ENCODE peak calls at places on chromosomes 11 and 22, in eight cellular contexts. One of them, this sample, is unnamed.

GRCh38 chr11:20489948-20490347 is 102.4 kb downstream of the PRMT3 start:
- DNase-seq in HFFc6: no peak
- DNase-seq in iris pigment epithelial cell: no peak
- DNase-seq in hepatocyte: no peak
- DNase-seq in HEK293T: no peak
- DNase-seq in stimulated activated CD4-positive, alpha-beta T cell treated with anti-CD3 and anti-CD28 coated beads, Interleukin-1b, Interleukin-23, amount 100 ng/mL, for 24 hours: no peak
- DNase-seq in LoVo: no peak
- DNase-seq in NCI-H1694: no peak
- DNase-seq in this sample: no peak

GRCh38 chr11:43988040-43988793 is 45.8 kb downstream of the C11orf96 start:
- DNase-seq in HFFc6: no peak
- DNase-seq in iris pigment epithelial cell: peak
- DNase-seq in hepatocyte: no peak
- DNase-seq in HEK293T: no peak
- DNase-seq in stimulated activated CD4-positive, alpha-beta T cell treated with anti-CD3 and anti-CD28 coated beads, Interleukin-1b, Interleukin-23, amount 100 ng/mL, for 24 hours: no peak
- DNase-seq in LoVo: no peak
- DNase-seq in NCI-H1694: no peak
- DNase-seq in this sample: peak

GRCh38 chr11:132620423-132620822 is 911.9 kb downstream of the OPCML start:
- DNase-seq in HFFc6: no peak
- DNase-seq in iris pigment epithelial cell: no peak
- DNase-seq in hepatocyte: no peak
- DNase-seq in HEK293T: no peak
- DNase-seq in stimulated activated CD4-positive, alpha-beta T cell treated with anti-CD3 and anti-CD28 coated beads, Interleukin-1b, Interleukin-23, amount 100 ng/mL, for 24 hours: no peak
- DNase-seq in LoVo: no peak
- DNase-seq in NCI-H1694: no peak
- DNase-seq in this sample: no peak

GRCh38 chr11:9160166-9160565 is 68.8 kb upstream of the SCUBE2 start:
- DNase-seq in HFFc6: no peak
- DNase-seq in iris pigment epithelial cell: peak
- DNase-seq in hepatocyte: no peak
- DNase-seq in HEK293T: no peak
- DNase-seq in stimulated activated CD4-positive, alpha-beta T cell treated with anti-CD3 and anti-CD28 coated beads, Interleukin-1b, Interleukin-23, amount 100 ng/mL, for 24 hours: no peak
- DNase-seq in LoVo: no peak
- DNase-seq in NCI-H1694: no peak
- DNase-seq in this sample: peak

GRCh38 chr22:49765951-49766350 is 61.7 kb downstream of the BRD1 start:
- DNase-seq in HFFc6: no peak
- DNase-seq in iris pigment epithelial cell: no peak
- DNase-seq in hepatocyte: no peak
- DNase-seq in HEK293T: no peak
- DNase-seq in stimulated activated CD4-positive, alpha-beta T cell treated with anti-CD3 and anti-CD28 coated beads, Interleukin-1b, Interleukin-23, amount 100 ng/mL, for 24 hours: no peak
- DNase-seq in LoVo: no peak
- DNase-seq in NCI-H1694: no peak
- DNase-seq in this sample: no peak

GRCh38 chr11:2575611-2576051 is 124.2 kb downstream of the KCNQ1OT1 start:
- DNase-seq in HFFc6: no peak
- DNase-seq in iris pigment epithelial cell: no peak
- DNase-seq in hepatocyte: no peak
- DNase-seq in HEK293T: no peak
- DNase-seq in stimulated activated CD4-positive, alpha-beta T cell treated with anti-CD3 and anti-CD28 coated beads, Interleukin-1b, Interleukin-23, amount 100 ng/mL, for 24 hours: no peak
- DNase-seq in LoVo: no peak
- DNase-seq in NCI-H1694: no peak
- DNase-seq in this sample: no peak

GRCh38 chr11:23359297-23359696 is 499.0 kb upstream of the CCDC179 start:
- DNase-seq in HFFc6: peak
- DNase-seq in iris pigment epithelial cell: peak
- DNase-seq in hepatocyte: peak
- DNase-seq in HEK293T: no peak
- DNase-seq in stimulated activated CD4-positive, alpha-beta T cell treated with anti-CD3 and anti-CD28 coated beads, Interleukin-1b, Interleukin-23, amount 100 ng/mL, for 24 hours: no peak
- DNase-seq in LoVo: peak
- DNase-seq in NCI-H1694: no peak
- DNase-seq in this sample: peak

GRCh38 chr11:81098471-81098870 is 1635.2 kb downstream of the FAM181B start:
- DNase-seq in HFFc6: no peak
- DNase-seq in iris pigment epithelial cell: no peak
- DNase-seq in hepatocyte: no peak
- DNase-seq in HEK293T: no peak
- DNase-seq in stimulated activated CD4-positive, alpha-beta T cell treated with anti-CD3 and anti-CD28 coated beads, Interleukin-1b, Interleukin-23, amount 100 ng/mL, for 24 hours: no peak
- DNase-seq in LoVo: no peak
- DNase-seq in NCI-H1694: no peak
- DNase-seq in this sample: no peak

GRCh38 chr11:74121804-74122203 is 49.0 kb downstream of the C2CD3 start:
- DNase-seq in HFFc6: no peak
- DNase-seq in iris pigment epithelial cell: no peak
- DNase-seq in hepatocyte: no peak
- DNase-seq in HEK293T: no peak
- DNase-seq in stimulated activated CD4-positive, alpha-beta T cell treated with anti-CD3 and anti-CD28 coated beads, Interleukin-1b, Interleukin-23, amount 100 ng/mL, for 24 hours: no peak
- DNase-seq in LoVo: no peak
- DNase-seq in NCI-H1694: no peak
- DNase-seq in this sample: no peak

GRCh38 chr11:123628936-123629683 is 25.3 kb downstream of the SCN3B start:
- DNase-seq in HFFc6: peak
- DNase-seq in iris pigment epithelial cell: peak
- DNase-seq in hepatocyte: peak
- DNase-seq in HEK293T: no peak
- DNase-seq in stimulated activated CD4-positive, alpha-beta T cell treated with anti-CD3 and anti-CD28 coated beads, Interleukin-1b, Interleukin-23, amount 100 ng/mL, for 24 hours: no peak
- DNase-seq in LoVo: no peak
- DNase-seq in NCI-H1694: no peak
- DNase-seq in this sample: peak

GRCh38 chr22:46740910-46741785 is 3.1 kb upstream of the CERK start:
- DNase-seq in HFFc6: no peak
- DNase-seq in iris pigment epithelial cell: no peak
- DNase-seq in hepatocyte: no peak
- DNase-seq in HEK293T: no peak
- DNase-seq in stimulated activated CD4-positive, alpha-beta T cell treated with anti-CD3 and anti-CD28 coated beads, Interleukin-1b, Interleukin-23, amount 100 ng/mL, for 24 hours: no peak
- DNase-seq in LoVo: no peak
- DNase-seq in NCI-H1694: no peak
- DNase-seq in this sample: no peak

GRCh38 chr22:43230983-43231723 is 44.2 kb upstream of the TTLL12 start:
- DNase-seq in HFFc6: peak
- DNase-seq in iris pigment epithelial cell: peak
- DNase-seq in hepatocyte: peak
- DNase-seq in HEK293T: peak
- DNase-seq in stimulated activated CD4-positive, alpha-beta T cell treated with anti-CD3 and anti-CD28 coated beads, Interleukin-1b, Interleukin-23, amount 100 ng/mL, for 24 hours: peak
- DNase-seq in LoVo: peak
- DNase-seq in NCI-H1694: peak
- DNase-seq in this sample: peak

GRCh38 chr11:62025429-62026105 is 58.1 kb upstream of the FTH1 start:
- DNase-seq in HFFc6: peak
- DNase-seq in iris pigment epithelial cell: peak
- DNase-seq in hepatocyte: peak
- DNase-seq in HEK293T: peak
- DNase-seq in stimulated activated CD4-positive, alpha-beta T cell treated with anti-CD3 and anti-CD28 coated beads, Interleukin-1b, Interleukin-23, amount 100 ng/mL, for 24 hours: peak
- DNase-seq in LoVo: peak
- DNase-seq in NCI-H1694: no peak
- DNase-seq in this sample: peak

GRCh38 chr22:46171940-46172339 is 21.6 kb downstream of the PPARA start:
- DNase-seq in HFFc6: peak
- DNase-seq in iris pigment epithelial cell: peak
- DNase-seq in hepatocyte: no peak
- DNase-seq in HEK293T: no peak
- DNase-seq in stimulated activated CD4-positive, alpha-beta T cell treated with anti-CD3 and anti-CD28 coated beads, Interleukin-1b, Interleukin-23, amount 100 ng/mL, for 24 hours: no peak
- DNase-seq in LoVo: peak
- DNase-seq in NCI-H1694: no peak
- DNase-seq in this sample: peak

GRCh38 chr11:64000740-64001514 is 14.7 kb downstream of the OTUB1 start:
- DNase-seq in HFFc6: no peak
- DNase-seq in iris pigment epithelial cell: no peak
- DNase-seq in hepatocyte: no peak
- DNase-seq in HEK293T: no peak
- DNase-seq in stimulated activated CD4-positive, alpha-beta T cell treated with anti-CD3 and anti-CD28 coated beads, Interleukin-1b, Interleukin-23, amount 100 ng/mL, for 24 hours: no peak
- DNase-seq in LoVo: no peak
- DNase-seq in NCI-H1694: no peak
- DNase-seq in this sample: no peak

GRCh38 chr11:86592047-86592564 is 80.3 kb downstream of the ME3 start:
- DNase-seq in HFFc6: peak
- DNase-seq in iris pigment epithelial cell: peak
- DNase-seq in hepatocyte: no peak
- DNase-seq in HEK293T: no peak
- DNase-seq in stimulated activated CD4-positive, alpha-beta T cell treated with anti-CD3 and anti-CD28 coated beads, Interleukin-1b, Interleukin-23, amount 100 ng/mL, for 24 hours: no peak
- DNase-seq in LoVo: no peak
- DNase-seq in NCI-H1694: no peak
- DNase-seq in this sample: peak

GRCh38 chr11:94751806-94752205 is 16.4 kb upstream of the AMOTL1 start:
- DNase-seq in HFFc6: peak
- DNase-seq in iris pigment epithelial cell: no peak
- DNase-seq in hepatocyte: no peak
- DNase-seq in HEK293T: no peak
- DNase-seq in stimulated activated CD4-positive, alpha-beta T cell treated with anti-CD3 and anti-CD28 coated beads, Interleukin-1b, Interleukin-23, amount 100 ng/mL, for 24 hours: no peak
- DNase-seq in LoVo: no peak
- DNase-seq in NCI-H1694: no peak
- DNase-seq in this sample: no peak

GRCh38 chr11:42958635-42959034 is 353.2 kb upstream of the API5 start:
- DNase-seq in HFFc6: no peak
- DNase-seq in iris pigment epithelial cell: no peak
- DNase-seq in hepatocyte: no peak
- DNase-seq in HEK293T: no peak
- DNase-seq in stimulated activated CD4-positive, alpha-beta T cell treated with anti-CD3 and anti-CD28 coated beads, Interleukin-1b, Interleukin-23, amount 100 ng/mL, for 24 hours: no peak
- DNase-seq in LoVo: no peak
- DNase-seq in NCI-H1694: no peak
- DNase-seq in this sample: no peak

GRCh38 chr11:73157141-73158010 is 15.3 kb upstream of the FCHSD2 start:
- DNase-seq in HFFc6: peak
- DNase-seq in iris pigment epithelial cell: peak
- DNase-seq in hepatocyte: peak
- DNase-seq in HEK293T: no peak
- DNase-seq in stimulated activated CD4-positive, alpha-beta T cell treated with anti-CD3 and anti-CD28 coated beads, Interleukin-1b, Interleukin-23, amount 100 ng/mL, for 24 hours: no peak
- DNase-seq in LoVo: no peak
- DNase-seq in NCI-H1694: no peak
- DNase-seq in this sample: no peak